ENCODE peak calls at places on chromosome 9, in four cellular contexts. One of them, this sample, is unnamed.

GRCh38 chr9:134778841-134779411 is 101.7 kb upstream of the FCN2 start:
- DNase-seq in GM12878: no peak
- DNase-seq in H1: peak
- DNase-seq in GM12891: no peak
- DNase-seq in this sample: no peak

GRCh38 chr9:32587901-32588300 is 14.9 kb upstream of the NDUFB6 start:
- DNase-seq in GM12878: no peak
- DNase-seq in H1: no peak
- DNase-seq in GM12891: no peak
- DNase-seq in this sample: no peak

GRCh38 chr9:125409637-125410521 is 148.3 kb downstream of the GAPVD1 start:
- DNase-seq in GM12878: no peak
- DNase-seq in H1: peak
- DNase-seq in GM12891: peak
- DNase-seq in this sample: no peak

GRCh38 chr9:85431396-85432102 is 310.2 kb downstream of the AGTPBP1 start:
- DNase-seq in GM12878: no peak
- DNase-seq in H1: no peak
- DNase-seq in GM12891: no peak
- DNase-seq in this sample: no peak

GRCh38 chr9:81195206-81195605 is 494.1 kb downstream of the TLE1 start:
- DNase-seq in GM12878: no peak
- DNase-seq in H1: no peak
- DNase-seq in GM12891: no peak
- DNase-seq in this sample: no peak

GRCh38 chr9:23596913-23597634 is 229.0 kb downstream of the ELAVL2 start:
- DNase-seq in GM12878: no peak
- DNase-seq in H1: no peak
- DNase-seq in GM12891: no peak
- DNase-seq in this sample: no peak

GRCh38 chr9:14428781-14429230 is 114.9 kb upstream of the NFIB start:
- DNase-seq in GM12878: no peak
- DNase-seq in H1: peak
- DNase-seq in GM12891: no peak
- DNase-seq in this sample: peak

GRCh38 chr9:20873240-20873860 is 158.1 kb downstream of the HACD4 start:
- DNase-seq in GM12878: no peak
- DNase-seq in H1: no peak
- DNase-seq in GM12891: no peak
- DNase-seq in this sample: no peak

GRCh38 chr9:136721339-136722092 is 9.1 kb downstream of the DIPK1B start:
- DNase-seq in GM12878: no peak
- DNase-seq in H1: no peak
- DNase-seq in GM12891: no peak
- DNase-seq in this sample: no peak

GRCh38 chr9:69548676-69549075 is 123.5 kb downstream of the APBA1 start:
- DNase-seq in GM12878: no peak
- DNase-seq in H1: no peak
- DNase-seq in GM12891: no peak
- DNase-seq in this sample: no peak

GRCh38 chr9:1098551-1098950 is 48.4 kb downstream of the DMRT2 start:
- DNase-seq in GM12878: no peak
- DNase-seq in H1: no peak
- DNase-seq in GM12891: no peak
- DNase-seq in this sample: no peak

GRCh38 chr9:98150164-98150563 is 31.1 kb upstream of the TRIM14 start:
- DNase-seq in GM12878: no peak
- DNase-seq in H1: no peak
- DNase-seq in GM12891: no peak
- DNase-seq in this sample: no peak

GRCh38 chr9:23434654-23435053 is 391.4 kb downstream of the ELAVL2 start:
- DNase-seq in GM12878: no peak
- DNase-seq in H1: no peak
- DNase-seq in GM12891: no peak
- DNase-seq in this sample: no peak

GRCh38 chr9:125407974-125408900 is 146.6 kb downstream of the GAPVD1 start:
- DNase-seq in GM12878: no peak
- DNase-seq in H1: peak
- DNase-seq in GM12891: peak
- DNase-seq in this sample: peak

GRCh38 chr9:15505927-15506326 is 4.8 kb downstream of the PSIP1 start:
- DNase-seq in GM12878: no peak
- DNase-seq in H1: no peak
- DNase-seq in GM12891: no peak
- DNase-seq in this sample: no peak

GRCh38 chr9:105760053-105760452 is 65.7 kb downstream of the TMEM38B start:
- DNase-seq in GM12878: no peak
- DNase-seq in H1: no peak
- DNase-seq in GM12891: no peak
- DNase-seq in this sample: no peak

GRCh38 chr9:114380988-114381387 is 6.8 kb downstream of the AKNA start:
- DNase-seq in GM12878: no peak
- DNase-seq in H1: no peak
- DNase-seq in GM12891: no peak
- DNase-seq in this sample: no peak

GRCh38 chr9:98428452-98428851 is 173.0 kb upstream of the TBC1D2 start:
- DNase-seq in GM12878: no peak
- DNase-seq in H1: no peak
- DNase-seq in GM12891: no peak
- DNase-seq in this sample: no peak

GRCh38 chr9:32551491-32552049 is 557 bp upstream of the SMIM27 start:
- DNase-seq in GM12878: peak
- DNase-seq in H1: peak
- DNase-seq in GM12891: no peak
- DNase-seq in this sample: no peak

GRCh38 chr9:96020822-96021615 is 145.5 kb downstream of the ERCC6L2 start:
- DNase-seq in GM12878: no peak
- DNase-seq in H1: peak
- DNase-seq in GM12891: no peak
- DNase-seq in this sample: peak

GRCh38 chr9:77176686-77177142 is 620 bp upstream of the VPS13A start:
- DNase-seq in GM12878: no peak
- DNase-seq in H1: no peak
- DNase-seq in GM12891: no peak
- DNase-seq in this sample: no peak

GRCh38 chr9:126698251-126698650 is 84.5 kb downstream of the LMX1B start:
- DNase-seq in GM12878: no peak
- DNase-seq in H1: no peak
- DNase-seq in GM12891: no peak
- DNase-seq in this sample: peak

GRCh38 chr9:137277329-137278041 is at the start of gene TOR4A:
- DNase-seq in GM12878: peak
- DNase-seq in H1: peak
- DNase-seq in GM12891: peak
- DNase-seq in this sample: peak

GRCh38 chr9:120855827-120856636 is 13.3 kb upstream of the PSMD5 start:
- DNase-seq in GM12878: no peak
- DNase-seq in H1: no peak
- DNase-seq in GM12891: no peak
- DNase-seq in this sample: no peak

GRCh38 chr9:86924206-86924605 is 23.1 kb downstream of the GAS1 start:
- DNase-seq in GM12878: no peak
- DNase-seq in H1: no peak
- DNase-seq in GM12891: no peak
- DNase-seq in this sample: no peak

GRCh38 chr9:72586388-72587160 is 65.2 kb downstream of the TMC1 start:
- DNase-seq in GM12878: no peak
- DNase-seq in H1: no peak
- DNase-seq in GM12891: no peak
- DNase-seq in this sample: no peak

GRCh38 chr9:95506438-95506691 is 10.4 kb downstream of the PTCH1 start:
- DNase-seq in GM12878: no peak
- DNase-seq in H1: no peak
- DNase-seq in GM12891: no peak
- DNase-seq in this sample: peak

GRCh38 chr9:89372979-89373378 is 54.7 kb downstream of the SECISBP2 start:
- DNase-seq in GM12878: no peak
- DNase-seq in H1: no peak
- DNase-seq in GM12891: no peak
- DNase-seq in this sample: no peak

GRCh38 chr9:124812401-124813016 is 35.6 kb downstream of the OLFML2A start:
- DNase-seq in GM12878: no peak
- DNase-seq in H1: no peak
- DNase-seq in GM12891: no peak
- DNase-seq in this sample: no peak

GRCh38 chr9:5184776-5185175 is 663 bp downstream of the INSL6 start:
- DNase-seq in GM12878: no peak
- DNase-seq in H1: no peak
- DNase-seq in GM12891: no peak
- DNase-seq in this sample: no peak

GRCh38 chr9:27548055-27548741 is 18.6 kb upstream of the MOB3B start:
- DNase-seq in GM12878: no peak
- DNase-seq in H1: no peak
- DNase-seq in GM12891: no peak
- DNase-seq in this sample: no peak

GRCh38 chr9:78507008-78507407 is 210.1 kb downstream of the PSAT1 start:
- DNase-seq in GM12878: no peak
- DNase-seq in H1: no peak
- DNase-seq in GM12891: no peak
- DNase-seq in this sample: no peak

GRCh38 chr9:90009447-90009846 is 404.6 kb downstream of the GADD45G start:
- DNase-seq in GM12878: no peak
- DNase-seq in H1: no peak
- DNase-seq in GM12891: peak
- DNase-seq in this sample: peak

GRCh38 chr9:131366745-131367401 is 27.0 kb upstream of the PRRC2B start:
- DNase-seq in GM12878: no peak
- DNase-seq in H1: peak
- DNase-seq in GM12891: no peak
- DNase-seq in this sample: no peak

GRCh38 chr9:110146371-110146770 is 61.6 kb downstream of the C9orf152 start:
- DNase-seq in GM12878: no peak
- DNase-seq in H1: no peak
- DNase-seq in GM12891: no peak
- DNase-seq in this sample: no peak

GRCh38 chr9:110143969-110144545 is 63.9 kb downstream of the C9orf152 start:
- DNase-seq in GM12878: no peak
- DNase-seq in H1: no peak
- DNase-seq in GM12891: no peak
- DNase-seq in this sample: peak

GRCh38 chr9:110152704-110153374 is 55.1 kb downstream of the C9orf152 start:
- DNase-seq in GM12878: no peak
- DNase-seq in H1: peak
- DNase-seq in GM12891: no peak
- DNase-seq in this sample: no peak

GRCh38 chr9:110148868-110149267 is 59.1 kb downstream of the C9orf152 start:
- DNase-seq in GM12878: no peak
- DNase-seq in H1: no peak
- DNase-seq in GM12891: no peak
- DNase-seq in this sample: no peak

GRCh38 chr9:110148384-110148783 is 59.6 kb downstream of the C9orf152 start:
- DNase-seq in GM12878: no peak
- DNase-seq in H1: no peak
- DNase-seq in GM12891: no peak
- DNase-seq in this sample: no peak
- TF ChIP-seq POLR2AphosphoS5 in GM12878: peak
- TF ChIP-seq POLR2AphosphoS5 in H1: no peak
- TF ChIP-seq POLR2AphosphoS5 in GM12891: peak
- TF ChIP-seq POLR2AphosphoS5 in this sample: peak

DNA sequence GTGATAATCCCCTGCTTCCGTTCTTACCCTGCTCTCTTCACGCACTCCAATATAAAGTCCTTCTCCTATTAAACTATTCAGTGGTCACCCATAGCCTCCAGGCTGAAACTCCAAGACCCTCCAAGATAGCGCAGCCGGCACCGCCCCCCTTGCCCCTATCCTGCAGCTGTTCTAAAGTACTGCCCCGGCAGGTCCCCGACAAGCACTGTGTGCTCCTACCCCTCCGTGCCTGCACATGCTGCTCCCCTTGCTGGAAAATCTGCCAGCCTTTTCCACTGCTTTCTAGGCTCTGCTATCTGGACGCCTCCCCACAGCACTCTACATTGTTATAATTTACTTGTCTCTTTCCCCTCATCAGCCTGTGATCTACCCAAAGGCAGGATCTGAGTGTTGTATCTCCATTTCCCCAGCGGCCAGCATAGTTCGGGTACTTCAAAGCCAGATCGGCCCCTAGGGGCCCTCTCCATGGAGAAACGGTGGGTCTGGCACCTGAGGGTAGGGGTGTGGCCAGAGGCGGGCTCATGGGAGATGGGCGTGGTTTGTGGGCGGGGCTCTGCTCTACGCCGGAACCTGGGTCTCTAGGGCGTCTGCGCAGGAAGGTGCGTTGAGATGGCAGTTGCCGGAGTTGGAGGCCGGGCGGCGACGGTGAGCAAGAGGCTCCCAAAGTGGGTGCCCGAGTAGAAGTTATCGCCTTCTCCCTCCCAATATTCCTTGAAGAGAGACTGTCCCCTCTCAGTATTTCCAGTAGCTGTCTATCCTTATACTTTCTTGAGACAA is 83.5 kb upstream of the RUSC2 start:
- DNase-seq in GM12878: no peak
- DNase-seq in H1: peak
- DNase-seq in GM12891: no peak
- DNase-seq in this sample: no peak
- TF ChIP-seq POLR2A in GM12878: no peak
- TF ChIP-seq POLR2A in H1: no peak
- TF ChIP-seq POLR2A in GM12891: no peak
- TF ChIP-seq POLR2A in this sample: no peak

GRCh38 chr9:70602364-70603019 is 188.0 kb upstream of the KLF9 start:
- DNase-seq in GM12878: peak
- DNase-seq in H1: peak
- DNase-seq in GM12891: peak
- DNase-seq in this sample: peak

GRCh38 chr9:70600479-70600878 is 186.0 kb upstream of the KLF9 start:
- DNase-seq in GM12878: no peak
- DNase-seq in H1: no peak
- DNase-seq in GM12891: no peak
- DNase-seq in this sample: no peak

GRCh38 chr9:70597886-70598285 is 183.4 kb upstream of the KLF9 start:
- DNase-seq in GM12878: no peak
- DNase-seq in H1: no peak
- DNase-seq in GM12891: no peak
- DNase-seq in this sample: no peak

GRCh38 chr9:70603020-70603411 is 188.6 kb upstream of the KLF9 start:
- DNase-seq in GM12878: no peak
- DNase-seq in H1: no peak
- DNase-seq in GM12891: no peak
- DNase-seq in this sample: no peak

GRCh38 chr9:70601000-70601929 is 186.8 kb upstream of the KLF9 start:
- DNase-seq in GM12878: no peak
- DNase-seq in H1: no peak
- DNase-seq in GM12891: no peak
- DNase-seq in this sample: no peak
- TF ChIP-seq TAF1 in GM12878: no peak
- TF ChIP-seq TAF1 in H1: no peak
- TF ChIP-seq TAF1 in GM12891: no peak
- TF ChIP-seq TAF1 in this sample: no peak

DNA sequence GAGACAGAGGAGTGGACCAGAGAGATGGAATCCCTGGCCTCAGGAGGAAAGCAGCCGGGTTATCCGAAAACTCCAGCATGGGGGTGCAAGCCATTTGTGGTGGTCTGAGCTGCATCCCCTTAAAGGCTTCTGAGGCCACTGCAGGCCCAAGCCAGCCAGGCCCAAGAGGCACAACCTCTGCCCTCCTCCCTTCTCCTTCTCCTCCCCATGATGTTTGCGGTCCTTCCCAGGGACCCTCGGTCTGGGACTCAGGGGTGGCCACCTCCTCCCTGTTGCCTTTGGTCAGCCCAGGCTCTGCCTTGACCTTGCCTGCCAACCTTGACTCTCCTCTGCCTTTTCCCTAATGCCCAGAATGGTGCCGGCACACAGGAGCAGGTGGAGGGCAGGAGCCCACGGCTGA is 4.6 kb downstream of the NCS1 start:
- DNase-seq in GM12878: no peak
- DNase-seq in H1: no peak
- DNase-seq in GM12891: no peak
- DNase-seq in this sample: no peak
- TF ChIP-seq POLR2AphosphoS5 in GM12878: no peak
- TF ChIP-seq POLR2AphosphoS5 in H1: no peak
- TF ChIP-seq POLR2AphosphoS5 in GM12891: no peak
- TF ChIP-seq POLR2AphosphoS5 in this sample: no peak

This sample was measured in GM12892.